ENCODE peak calls at places on chromosomes 11 and 22, in six cellular contexts. A, U, N, K, R and E are unnamed samples.

GRCh38 chr11:8759634-8760033 is 77.0 kb downstream of the RPL27A start:
- DNase-seq in N (no peak), A (no peak), R (no peak), K (no peak), U (no peak), E (no peak)

GRCh38 chr11:74932169-74932568 is 16.7 kb downstream of the XRRA1 start:
- DNase-seq in A (no peak), R (no peak), K (no peak), U (no peak), N (no peak), E (no peak)

GRCh38 chr11:18019650-18020049 is 6.8 kb upstream of the SERGEF start:
- DNase-seq in K (no peak), R (no peak), N (no peak), A (no peak), U (no peak), E (no peak)

GRCh38 chr11:46247664-46248063 is 29.8 kb upstream of the CREB3L1 start:
- DNase-seq in A (peak; percentile 75), U (peak; percentile 71), R (peak; percentile 72), N (peak; percentile 72), K (peak; percentile 76), E (no peak)

GRCh38 chr22:25747245-25747944 is 5.4 kb downstream of the MYO18B start:
- DNase-seq in K (peak; percentile 45), U (peak; percentile 79), R (peak; percentile 35), N (no peak), A (no peak), E (no peak)

GRCh38 chr22:29569011-29569678 is 11.8 kb downstream of the NIPSNAP1 start:
- DNase-seq in N (no peak), A (no peak), K (no peak), R (peak; percentile 65), U (peak; percentile 66), E (no peak)

GRCh38 chr11:78773077-78773476 is 198.4 kb upstream of the NARS2 start:
- DNase-seq in R (no peak), K (no peak), N (no peak), U (no peak), A (no peak), E (no peak)

GRCh38 chr11:75432911-75433321 is at the start of gene KLHL35:
- DNase-seq in N (no peak), K (no peak), R (no peak), U (no peak), A (no peak), E (no peak)

GRCh38 chr22:30286813-30287625 is 2.3 kb downstream of the CASTOR1 start:
- DNase-seq in N (peak; percentile 98), U (peak; percentile 76), K (no peak), A (peak; percentile 95), R (peak; percentile 45), E (no peak)

GRCh38 chr11:1873048-1873812 is 18.5 kb downstream of the PRR33 start:
- DNase-seq in N (no peak), K (no peak), R (no peak), U (no peak), A (no peak), E (no peak)

GRCh38 chr11:116300252-116300651 is 472.5 kb downstream of the BUD13 start:
- DNase-seq in A (no peak), N (no peak), R (no peak), K (no peak), U (no peak), E (no peak)

GRCh38 chr11:46296520-46297448 is 19.3 kb downstream of the CREB3L1 start:
- DNase-seq in U (peak; percentile 96), K (no peak), R (no peak), N (peak; percentile 95), A (peak; percentile 96), E (no peak)

GRCh38 chr11:118434123-118434552 is 2.2 kb upstream of the KMT2A start:
- DNase-seq in U (no peak), N (no peak), R (peak; percentile 32), A (no peak), K (no peak), E (no peak)

GRCh38 chr11:72688929-72689328 is 14.7 kb upstream of the PDE2A start:
- DNase-seq in A (no peak), R (no peak), U (no peak), N (no peak), K (no peak), E (no peak)

GRCh38 chr22:20972014-20972797 is 5.2 kb downstream of the AIFM3 start:
- DNase-seq in U (peak; percentile 61), N (no peak), A (no peak), R (no peak), K (no peak), E (no peak)

GRCh38 chr11:68053117-68053516 is 14.3 kb downstream of the TCIRG1 start:
- DNase-seq in A (no peak), N (no peak), K (no peak), R (no peak), U (no peak), E (no peak)

GRCh38 chr11:68116892-68117435 is 4.2 kb downstream of the CHKA start:
- DNase-seq in U (no peak), R (no peak), A (no peak), K (no peak), N (no peak), E (no peak)

GRCh38 chr11:44484211-44484610 is 81.3 kb upstream of the CD82 start:
- DNase-seq in U (peak; percentile 39), N (no peak), A (peak; percentile 31), K (peak; percentile 8), R (peak; percentile 16), E (no peak)

GRCh38 chr11:48014917-48015316 is 34.6 kb downstream of the PTPRJ start:
- DNase-seq in A (no peak), U (no peak), N (no peak), R (no peak), K (no peak), E (no peak)

GRCh38 chr11:35618497-35619029 is 303 bp downstream of the FJX1 start:
- DNase-seq in N (no peak), K (no peak), A (no peak), U (peak; percentile 45), R (no peak), E (no peak)

GRCh38 chr22:45450931-45451651 is 37.6 kb downstream of the RIBC2 start:
- DNase-seq in A (no peak), K (no peak), U (no peak), N (no peak), R (no peak), E (no peak)

GRCh38 chr22:35313311-35314121 is 13.8 kb downstream of the TOM1 start:
- DNase-seq in N (no peak), U (no peak), R (peak; percentile 70), K (no peak), A (no peak), E (no peak)

GRCh38 chr11:12271241-12271640 is 106.1 kb upstream of the PARVA start:
- DNase-seq in A (no peak), N (no peak), K (no peak), U (no peak), R (no peak), E (no peak)
- TF ChIP-seq ATF3 in A (no peak), N (no peak), K (no peak), U (no peak), R (no peak), E (no peak)

DNA sequence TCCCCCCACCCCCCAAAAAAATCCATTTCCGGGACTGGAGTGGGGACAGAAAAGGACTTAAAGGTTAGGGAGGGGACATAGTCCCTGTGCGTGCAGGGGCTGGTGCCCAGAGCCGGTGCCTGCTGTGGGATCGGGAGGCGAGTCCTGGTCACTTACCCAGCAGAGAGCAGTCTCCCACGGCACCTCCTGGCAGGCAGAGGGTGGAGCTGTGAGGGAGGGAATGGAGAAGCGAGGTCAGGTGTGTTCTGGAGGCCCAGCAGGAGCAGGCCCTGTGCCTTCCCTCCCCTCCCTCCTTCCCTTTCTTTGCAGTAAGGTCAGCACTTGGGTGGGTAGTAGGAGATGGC is 28.4 kb downstream of the SHANK3 start:
- DNase-seq in R (peak; percentile 18), K (no peak), A (peak; percentile 8), U (no peak), N (no peak), E (no peak)
- TF ChIP-seq ATF3 in R (no peak), K (no peak), A (no peak), U (no peak), N (no peak), E (no peak)

GRCh38 chr11:90179923-90180322 is 42.9 kb downstream of the CHORDC1 start:
- DNase-seq in U (no peak), A (no peak), K (no peak), N (no peak), R (no peak), E (no peak)
- TF ChIP-seq ATF3 in U (no peak), A (no peak), K (no peak), N (no peak), R (no peak), E (no peak)

DNA sequence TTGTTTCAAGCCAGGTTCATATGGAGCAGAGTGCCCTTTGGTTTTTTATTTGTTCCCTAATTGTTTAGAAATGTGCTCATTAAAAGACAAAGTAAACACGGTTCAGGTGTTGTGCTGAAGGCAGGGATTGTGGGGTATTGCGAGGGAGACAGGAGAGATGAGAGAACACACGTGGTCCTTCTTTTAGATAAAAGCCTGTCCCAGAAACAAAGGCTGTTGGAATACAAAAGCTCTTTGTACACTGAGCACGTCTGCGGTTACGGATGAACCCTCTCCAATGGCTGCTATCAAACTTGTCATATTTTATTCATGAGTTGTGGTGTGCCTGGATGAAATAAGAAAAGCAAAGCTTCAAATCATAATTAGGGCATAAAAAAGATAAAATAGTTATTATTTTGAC is 92.7 kb downstream of the NELL1 start:
- DNase-seq in U (no peak), K (no peak), A (no peak), N (no peak), R (no peak), E (no peak)
- TF ChIP-seq ATF3 in U (no peak), K (no peak), A (no peak), N (no peak), R (no peak), E (no peak)

DNA sequence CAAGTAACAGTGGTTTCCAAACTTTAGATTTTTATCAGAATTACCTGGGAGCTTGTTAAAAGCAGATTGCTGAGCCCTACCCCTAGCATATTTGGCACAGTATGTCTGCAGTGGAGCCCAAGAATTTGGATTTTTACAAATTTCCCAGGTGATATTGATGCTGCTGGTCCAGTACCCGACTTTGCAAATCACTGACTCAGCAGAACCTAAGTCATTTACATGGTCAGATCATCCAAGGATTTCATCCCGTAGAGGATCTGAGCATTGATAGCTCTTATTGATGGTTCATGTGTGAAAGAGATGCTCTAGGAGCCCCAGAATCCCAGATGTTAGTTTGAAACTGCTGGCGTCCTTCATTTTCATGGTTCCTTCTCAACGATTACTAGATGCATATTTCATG is 6.0 kb downstream of the C11orf97 start:
- DNase-seq in U (no peak), N (no peak), R (no peak), K (no peak), A (no peak), E (no peak)
- TF ChIP-seq ATF3 in U (no peak), N (no peak), R (no peak), K (no peak), A (no peak), E (no peak)

DNA sequence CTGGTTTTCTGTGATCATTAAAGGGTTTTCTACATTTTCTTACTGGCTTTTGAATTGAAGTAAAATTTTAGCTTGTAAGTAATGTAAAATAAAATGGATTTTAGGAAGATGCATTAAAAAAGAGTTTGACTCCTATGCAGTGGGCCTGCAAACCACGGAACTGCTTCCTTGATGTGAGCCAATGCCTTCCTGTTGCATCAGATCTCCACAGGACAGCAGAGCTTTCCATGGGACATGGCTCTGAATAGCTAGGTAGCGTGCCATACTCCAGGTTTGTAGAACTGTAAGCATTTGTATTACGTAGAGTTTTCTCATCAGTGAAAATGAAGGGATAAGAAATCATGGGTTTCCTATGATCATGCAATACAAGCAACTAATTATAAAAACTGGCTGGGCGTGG is 133.4 kb downstream of the SWAP70 start:
- DNase-seq in U (no peak), R (no peak), N (no peak), A (no peak), K (no peak), E (no peak)
- TF ChIP-seq ATF3 in U (no peak), R (no peak), N (no peak), A (no peak), K (no peak), E (no peak)